ENCODE peak calls at places on chromosomes 6 and 20, in seven cellular contexts. One of them, this sample, is unnamed.

GRCh38 chr20:44566018-44566417 is 16.4 kb upstream of the PKIG start:
- DNase-seq in KBM-7: no peak
- DNase-seq in NCI-H1436: no peak
- DNase-seq in NCI-H1694: no peak
- DNase-seq in HT1080: no peak
- DNase-seq in GM04504: no peak
- DNase-seq in NCI-H446: no peak
- DNase-seq in this sample: no peak

GRCh38 chr6:63929111-63929510 is 293.5 kb downstream of the PHF3 start:
- DNase-seq in KBM-7: no peak
- DNase-seq in NCI-H1436: no peak
- DNase-seq in NCI-H1694: no peak
- DNase-seq in HT1080: no peak
- DNase-seq in GM04504: no peak
- DNase-seq in NCI-H446: no peak
- DNase-seq in this sample: no peak

GRCh38 chr20:41643504-41643938 is 25.3 kb upstream of the CHD6 start:
- DNase-seq in KBM-7: peak; percentile 45
- DNase-seq in NCI-H1436: peak; percentile 83
- DNase-seq in NCI-H1694: no peak
- DNase-seq in HT1080: peak; percentile 79
- DNase-seq in GM04504: no peak
- DNase-seq in NCI-H446: no peak
- DNase-seq in this sample: no peak

GRCh38 chr6:158793432-158793831 is 25.7 kb downstream of the EZR start:
- DNase-seq in KBM-7: peak; percentile 30
- DNase-seq in NCI-H1436: no peak
- DNase-seq in NCI-H1694: no peak
- DNase-seq in HT1080: peak; percentile 52
- DNase-seq in GM04504: no peak
- DNase-seq in NCI-H446: no peak
- DNase-seq in this sample: no peak

GRCh38 chr20:57388953-57389694 is 2.1 kb upstream of the RBM38 start:
- DNase-seq in KBM-7: peak; percentile 78
- DNase-seq in NCI-H1436: peak; percentile 56
- DNase-seq in NCI-H1694: no peak
- DNase-seq in HT1080: no peak
- DNase-seq in GM04504: peak; percentile 43
- DNase-seq in NCI-H446: no peak
- DNase-seq in this sample: peak; percentile 37

GRCh38 chr6:56399672-56400263 is 152.4 kb upstream of the COL21A1 start:
- DNase-seq in KBM-7: no peak
- DNase-seq in NCI-H1436: peak; percentile 11
- DNase-seq in NCI-H1694: no peak
- DNase-seq in HT1080: no peak
- DNase-seq in GM04504: no peak
- DNase-seq in NCI-H446: no peak
- DNase-seq in this sample: no peak

GRCh38 chr6:75842732-75843131 is 93.7 kb downstream of the MYO6 start:
- DNase-seq in KBM-7: peak; percentile 10
- DNase-seq in NCI-H1436: no peak
- DNase-seq in NCI-H1694: no peak
- DNase-seq in HT1080: no peak
- DNase-seq in GM04504: no peak
- DNase-seq in NCI-H446: no peak
- DNase-seq in this sample: peak; percentile 8

GRCh38 chr6:161422710-161423109 is 148.8 kb upstream of the AGPAT4 start:
- DNase-seq in KBM-7: no peak
- DNase-seq in NCI-H1436: no peak
- DNase-seq in NCI-H1694: no peak
- DNase-seq in HT1080: no peak
- DNase-seq in GM04504: peak; percentile 35
- DNase-seq in NCI-H446: no peak
- DNase-seq in this sample: no peak

GRCh38 chr6:8570241-8570924 is 135.0 kb upstream of the SLC35B3 start:
- DNase-seq in KBM-7: no peak
- DNase-seq in NCI-H1436: no peak
- DNase-seq in NCI-H1694: no peak
- DNase-seq in HT1080: no peak
- DNase-seq in GM04504: no peak
- DNase-seq in NCI-H446: no peak
- DNase-seq in this sample: no peak

GRCh38 chr6:112979830-112980229 is 632.7 kb downstream of the RFPL4B start:
- DNase-seq in KBM-7: no peak
- DNase-seq in NCI-H1436: peak; percentile 20
- DNase-seq in NCI-H1694: no peak
- DNase-seq in HT1080: no peak
- DNase-seq in GM04504: peak; percentile 70
- DNase-seq in NCI-H446: no peak
- DNase-seq in this sample: no peak

GRCh38 chr20:35823147-35823546 is 51.3 kb downstream of the PHF20 start:
- DNase-seq in KBM-7: no peak
- DNase-seq in NCI-H1436: no peak
- DNase-seq in NCI-H1694: no peak
- DNase-seq in HT1080: peak; percentile 18
- DNase-seq in GM04504: no peak
- DNase-seq in NCI-H446: no peak
- DNase-seq in this sample: no peak

GRCh38 chr6:92427408-92427905 is 991.9 kb downstream of the EPHA7 start:
- DNase-seq in KBM-7: no peak
- DNase-seq in NCI-H1436: no peak
- DNase-seq in NCI-H1694: no peak
- DNase-seq in HT1080: peak; percentile 1
- DNase-seq in GM04504: no peak
- DNase-seq in NCI-H446: no peak
- DNase-seq in this sample: no peak

GRCh38 chr6:121652726-121653623 is 217.5 kb downstream of the GJA1 start:
- DNase-seq in KBM-7: peak; percentile 16
- DNase-seq in NCI-H1436: no peak
- DNase-seq in NCI-H1694: no peak
- DNase-seq in HT1080: peak; percentile 74
- DNase-seq in GM04504: peak; percentile 75
- DNase-seq in NCI-H446: no peak
- DNase-seq in this sample: no peak

GRCh38 chr6:130076512-130076911 is 58.1 kb downstream of the L3MBTL3 start:
- DNase-seq in KBM-7: no peak
- DNase-seq in NCI-H1436: no peak
- DNase-seq in NCI-H1694: no peak
- DNase-seq in HT1080: no peak
- DNase-seq in GM04504: no peak
- DNase-seq in NCI-H446: no peak
- DNase-seq in this sample: no peak

GRCh38 chr20:53598140-53599038 is 4.8 kb upstream of the ZNF217 start:
- DNase-seq in KBM-7: no peak
- DNase-seq in NCI-H1436: no peak
- DNase-seq in NCI-H1694: no peak
- DNase-seq in HT1080: no peak
- DNase-seq in GM04504: no peak
- DNase-seq in NCI-H446: no peak
- DNase-seq in this sample: no peak

GRCh38 chr6:159968295-159969203 is at the start of gene IGF2R:
- DNase-seq in KBM-7: peak; percentile 84
- DNase-seq in NCI-H1436: peak; percentile 90
- DNase-seq in NCI-H1694: peak; percentile 44
- DNase-seq in HT1080: peak; percentile 75
- DNase-seq in GM04504: peak; percentile 77
- DNase-seq in NCI-H446: peak; percentile 62
- DNase-seq in this sample: peak; percentile 86

GRCh38 chr6:30951907-30952469 is 11.2 kb downstream of the MUCL3 start:
- DNase-seq in KBM-7: no peak
- DNase-seq in NCI-H1436: no peak
- DNase-seq in NCI-H1694: no peak
- DNase-seq in HT1080: no peak
- DNase-seq in GM04504: no peak
- DNase-seq in NCI-H446: no peak
- DNase-seq in this sample: no peak

GRCh38 chr6:72132851-72133250 is 246.5 kb downstream of the RIMS1 start:
- DNase-seq in KBM-7: no peak
- DNase-seq in NCI-H1436: no peak
- DNase-seq in NCI-H1694: no peak
- DNase-seq in HT1080: no peak
- DNase-seq in GM04504: no peak
- DNase-seq in NCI-H446: no peak
- DNase-seq in this sample: no peak